ENCODE peak calls at places on chromosomes 4 and X, in four cellular contexts. One of them, this sample, is unnamed.

GRCh38 chrX:48003367-48003757 is 427 bp downstream of the ZNF182 start:
- DNase-seq in iPS-NIHi11: peak
- DNase-seq in NCI-H2081: no peak
- DNase-seq in effector memory CD8-positive, alpha-beta T cell: no peak
- DNase-seq in this sample: no peak

GRCh38 chr4:53635697-53636483 is 44.6 kb upstream of the LNX1 start:
- DNase-seq in iPS-NIHi11: no peak
- DNase-seq in NCI-H2081: no peak
- DNase-seq in effector memory CD8-positive, alpha-beta T cell: no peak
- DNase-seq in this sample: no peak

GRCh38 chr4:159639924-159640323 is 537.0 kb downstream of the RAPGEF2 start:
- DNase-seq in iPS-NIHi11: no peak
- DNase-seq in NCI-H2081: no peak
- DNase-seq in effector memory CD8-positive, alpha-beta T cell: no peak
- DNase-seq in this sample: no peak

GRCh38 chr4:177396352-177396751 is 45.9 kb downstream of the AGA start:
- DNase-seq in iPS-NIHi11: no peak
- DNase-seq in NCI-H2081: no peak
- DNase-seq in effector memory CD8-positive, alpha-beta T cell: no peak
- DNase-seq in this sample: no peak

GRCh38 chrX:74923942-74924448 is 1.3 kb downstream of the NEXMIF start:
- DNase-seq in iPS-NIHi11: peak
- DNase-seq in NCI-H2081: peak
- DNase-seq in effector memory CD8-positive, alpha-beta T cell: no peak
- DNase-seq in this sample: peak

GRCh38 chr4:149891381-149891780 is 75.7 kb upstream of the IQCM start:
- DNase-seq in iPS-NIHi11: no peak
- DNase-seq in NCI-H2081: no peak
- DNase-seq in effector memory CD8-positive, alpha-beta T cell: no peak
- DNase-seq in this sample: no peak

GRCh38 chr4:76984788-76985211 is 35.2 kb downstream of the SEPTIN11 start:
- DNase-seq in iPS-NIHi11: no peak
- DNase-seq in NCI-H2081: no peak
- DNase-seq in effector memory CD8-positive, alpha-beta T cell: no peak
- DNase-seq in this sample: peak

GRCh38 chrX:68511255-68511654 is 12.4 kb downstream of the YIPF6 start:
- DNase-seq in iPS-NIHi11: peak
- DNase-seq in NCI-H2081: peak
- DNase-seq in effector memory CD8-positive, alpha-beta T cell: peak
- DNase-seq in this sample: peak

GRCh38 chr4:137263206-137263605 is 269.1 kb downstream of the PCDH18 start:
- DNase-seq in iPS-NIHi11: no peak
- DNase-seq in NCI-H2081: no peak
- DNase-seq in effector memory CD8-positive, alpha-beta T cell: no peak
- DNase-seq in this sample: no peak

GRCh38 chr4:85701881-85702321 is 227.0 kb downstream of the ARHGAP24 start:
- DNase-seq in iPS-NIHi11: no peak
- DNase-seq in NCI-H2081: no peak
- DNase-seq in effector memory CD8-positive, alpha-beta T cell: no peak
- DNase-seq in this sample: peak

GRCh38 chr4:156197216-156197615 is 243.6 kb upstream of the CTSO start:
- DNase-seq in iPS-NIHi11: peak
- DNase-seq in NCI-H2081: no peak
- DNase-seq in effector memory CD8-positive, alpha-beta T cell: no peak
- DNase-seq in this sample: no peak

GRCh38 chr4:56506110-56506705 is 617 bp downstream of the ARL9 start:
- DNase-seq in iPS-NIHi11: peak
- DNase-seq in NCI-H2081: no peak
- DNase-seq in effector memory CD8-positive, alpha-beta T cell: no peak
- DNase-seq in this sample: peak

GRCh38 chrX:53223955-53224859 is 800 bp downstream of the KDM5C start:
- DNase-seq in iPS-NIHi11: no peak
- DNase-seq in NCI-H2081: no peak
- DNase-seq in effector memory CD8-positive, alpha-beta T cell: peak
- DNase-seq in this sample: peak

GRCh38 chr4:61511716-61512488 is 311.8 kb downstream of the ADGRL3 start:
- DNase-seq in iPS-NIHi11: no peak
- DNase-seq in NCI-H2081: no peak
- DNase-seq in effector memory CD8-positive, alpha-beta T cell: no peak
- DNase-seq in this sample: peak

GRCh38 chr4:146852365-146852764 is 93.3 kb downstream of the TTC29 start:
- DNase-seq in iPS-NIHi11: no peak
- DNase-seq in NCI-H2081: no peak
- DNase-seq in effector memory CD8-positive, alpha-beta T cell: no peak
- DNase-seq in this sample: no peak

GRCh38 chr4:89752932-89753598 is 83.9 kb downstream of the SNCA start:
- DNase-seq in iPS-NIHi11: no peak
- DNase-seq in NCI-H2081: no peak
- DNase-seq in effector memory CD8-positive, alpha-beta T cell: no peak
- DNase-seq in this sample: peak

GRCh38 chrX:13939741-13940597 is 89.7 kb downstream of the GEMIN8 start:
- DNase-seq in iPS-NIHi11: peak
- DNase-seq in NCI-H2081: no peak
- DNase-seq in effector memory CD8-positive, alpha-beta T cell: no peak
- DNase-seq in this sample: no peak

GRCh38 chr4:75016472-75016871 is 83.6 kb downstream of the PARM1 start:
- DNase-seq in iPS-NIHi11: no peak
- DNase-seq in NCI-H2081: no peak
- DNase-seq in effector memory CD8-positive, alpha-beta T cell: no peak
- DNase-seq in this sample: no peak

GRCh38 chr4:87985097-87985886 is 9.8 kb downstream of the SPP1 start:
- DNase-seq in iPS-NIHi11: peak
- DNase-seq in NCI-H2081: peak
- DNase-seq in effector memory CD8-positive, alpha-beta T cell: no peak
- DNase-seq in this sample: peak

This sample was measured in GM03348.